ENCODE peak calls at places on chromosomes 5 and 9, in four cellular contexts. X is left ventricle myocardium inferior, T is brain microvascular endothelial cell, C is psoas muscle. O is an unnamed sample.
A peak's percentile ranks its signal among the peaks of the same experiment; 100 is the strongest.

GRCh38 chr5:77852068-77852513 is 76.0 kb upstream of the TBCA start:
- DNase-seq in X (no peak), T (no peak), C (no peak), O (no peak)

GRCh38 chr5:98497391-98497790 is 276.1 kb upstream of the RGMB start:
- DNase-seq in X (no peak), T (no peak), C (no peak), O (no peak)

GRCh38 chr9:84174486-84174885 is 166.1 kb downstream of the SLC28A3 start:
- DNase-seq in X (no peak), T (no peak), C (no peak), O (no peak)

GRCh38 chr5:179304466-179304865 is 40.8 kb downstream of the ADAMTS2 start:
- DNase-seq in X (no peak), T (peak; percentile 71), C (no peak), O (peak; percentile 90)

GRCh38 chr5:76312783-76313182 is 90.3 kb upstream of the IQGAP2 start:
- DNase-seq in X (no peak), T (no peak), C (no peak), O (no peak)

GRCh38 chr9:3240651-3241268 is 285.0 kb downstream of the RFX3 start:
- DNase-seq in X (peak; percentile 26), T (peak; percentile 61), C (peak; percentile 50), O (peak; percentile 45)

GRCh38 chr9:130232899-130233586 is 32.5 kb upstream of the HMCN2 start:
- DNase-seq in X (no peak), T (no peak), C (no peak), O (no peak)

GRCh38 chr5:115627295-115627825 is 1.5 kb upstream of the TMED7 start:
- DNase-seq in X (no peak), T (peak; percentile 28), C (no peak), O (no peak)

GRCh38 chr9:21348430-21348829 is 2.3 kb downstream of the IFNA6 start:
- DNase-seq in X (no peak), T (no peak), C (no peak), O (no peak)

GRCh38 chr9:110531776-110532175 is 47.8 kb downstream of the SVEP1 start:
- DNase-seq in X (no peak), T (no peak), C (no peak), O (peak; percentile 75)

GRCh38 chr9:74503219-74503618 is 6.1 kb downstream of the RORB start:
- DNase-seq in X (no peak), T (no peak), C (no peak), O (no peak)

GRCh38 chr5:169742773-169743296 is 105.8 kb downstream of the DOCK2 start:
- DNase-seq in X (no peak), T (peak; percentile 75), C (no peak), O (peak; percentile 90)

GRCh38 chr9:124869986-124870560 is 8.1 kb downstream of the ARPC5L start:
- DNase-seq in X (no peak), T (peak; percentile 19), C (peak; percentile 50), O (peak; percentile 79)

GRCh38 chr5:54556136-54556535 is 38.6 kb downstream of the SNX18 start:
- DNase-seq in X (no peak), T (no peak), C (no peak), O (peak; percentile 7)

GRCh38 chr5:56840597-56840996 is 25.2 kb downstream of the MAP3K1 start:
- DNase-seq in X (no peak), T (no peak), C (no peak), O (no peak)

GRCh38 chr5:71938886-71939285 is 168.4 kb upstream of the MAP1B start:
- DNase-seq in X (no peak), T (no peak), C (no peak), O (no peak)

GRCh38 chr5:76819851-76820280 is 1.0 kb downstream of the F2RL1 start:
- DNase-seq in X (peak; percentile 18), T (no peak), C (no peak), O (no peak)

GRCh38 chr5:131379723-131380122 is 115.9 kb downstream of the CDC42SE2 start:
- DNase-seq in X (no peak), T (peak; percentile 82), C (no peak), O (no peak)

GRCh38 chr5:147669113-147669869 is 113.2 kb downstream of the JAKMIP2 start:
- DNase-seq in X (no peak), T (no peak), C (no peak), O (no peak)

GRCh38 chr5:104345513-104345823 is 782.9 kb upstream of the NUDT12 start:
- DNase-seq in X (no peak), T (no peak), C (no peak), O (no peak)

GRCh38 chr9:85522459-85523092 is 219.2 kb downstream of the AGTPBP1 start:
- DNase-seq in X (peak; percentile 56), T (peak; percentile 43), C (peak; percentile 45), O (peak; percentile 60)

GRCh38 chr5:79963261-79963977 is 27.6 kb downstream of the MTX3 start:
- DNase-seq in X (no peak), T (no peak), C (no peak), O (no peak)

GRCh38 chr9:82354260-82354659 is 365.7 kb downstream of the SPATA31D1 start:
- DNase-seq in X (no peak), T (peak; percentile 87), C (no peak), O (peak; percentile 89)

GRCh38 chr9:136840877-136841645 is 1.2 kb upstream of the AJM1 start:
- DNase-seq in X (no peak), T (no peak), C (no peak), O (peak; percentile 81)

GRCh38 chr9:98129451-98129881 is 10.4 kb upstream of the TRIM14 start:
- DNase-seq in X (no peak), T (peak; percentile 20), C (no peak), O (no peak)

GRCh38 chr9:28064241-28064640 is 491.0 kb upstream of the C9orf72 start:
- DNase-seq in X (no peak), T (no peak), C (no peak), O (no peak)

GRCh38 chr5:151239237-151239861 is 13.6 kb upstream of the GM2A start:
- DNase-seq in X (peak; percentile 82), T (peak; percentile 61), C (peak; percentile 82), O (peak; percentile 94)

GRCh38 chr5:149796025-149796424 is 65.9 kb downstream of the PPARGC1B start:
- DNase-seq in X (no peak), T (no peak), C (no peak), O (no peak)

GRCh38 chr5:32379421-32379820 is 65.1 kb downstream of the ZFR start:
- DNase-seq in X (no peak), T (no peak), C (no peak), O (no peak)

GRCh38 chr5:68954618-68954910 is 139.2 kb upstream of the SLC30A5 start:
- DNase-seq in X (no peak), T (no peak), C (no peak), O (no peak)

GRCh38 chr5:110590187-110590586 is 136.3 kb downstream of the TMEM232 start:
- DNase-seq in X (no peak), T (peak; percentile 11), C (no peak), O (peak; percentile 17)

GRCh38 chr5:100505984-100506670 is 29.0 kb upstream of the FAM174A start:
- DNase-seq in X (no peak), T (peak; percentile 63), C (no peak), O (peak; percentile 39)
- TF ChIP-seq CTCF in X (no peak), T (peak; percentile 35), C (no peak), O (no peak)

DNA sequence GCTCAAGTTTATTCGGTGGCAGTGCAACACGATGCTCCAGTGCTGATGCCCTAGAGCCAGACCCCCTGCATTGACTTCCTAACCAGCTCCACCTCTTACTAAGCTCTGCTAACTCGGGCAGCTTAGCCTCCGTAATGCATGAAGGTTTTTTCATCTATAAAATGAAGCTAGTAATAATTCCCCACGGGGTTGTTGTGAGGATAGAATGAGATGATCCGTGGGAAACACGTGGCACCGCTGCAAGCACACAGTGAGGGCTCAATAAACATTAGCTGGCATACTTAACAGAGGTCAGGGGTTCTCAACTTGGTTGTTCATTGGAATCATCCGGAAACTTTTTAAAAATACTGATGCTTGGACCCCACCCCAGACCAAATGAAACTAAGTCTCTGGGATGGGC is 6.8 kb downstream of the ENC1 start:
- DNase-seq in X (no peak), T (no peak), C (no peak), O (no peak)
- H3K4me3 ChIP-seq in X (no peak overlapping the region), T (no peak overlapping the region), C (no peak overlapping the region), O (no peak overlapping the region)

GRCh38 chr9:126564128-126564527 is 49.6 kb upstream of the LMX1B start:
- DNase-seq in X (no peak), T (no peak), C (no peak), O (no peak)

GRCh38 chr9:126565336-126566128 is 48.2 kb upstream of the LMX1B start:
- DNase-seq in X (no peak), T (no peak), C (no peak), O (no peak)

GRCh38 chr9:126563556-126563955 is 50.2 kb upstream of the LMX1B start:
- DNase-seq in X (no peak), T (no peak), C (no peak), O (no peak)

GRCh38 chr9:126561582-126561981 is 52.1 kb upstream of the LMX1B start:
- DNase-seq in X (no peak), T (no peak), C (no peak), O (no peak)

DNA sequence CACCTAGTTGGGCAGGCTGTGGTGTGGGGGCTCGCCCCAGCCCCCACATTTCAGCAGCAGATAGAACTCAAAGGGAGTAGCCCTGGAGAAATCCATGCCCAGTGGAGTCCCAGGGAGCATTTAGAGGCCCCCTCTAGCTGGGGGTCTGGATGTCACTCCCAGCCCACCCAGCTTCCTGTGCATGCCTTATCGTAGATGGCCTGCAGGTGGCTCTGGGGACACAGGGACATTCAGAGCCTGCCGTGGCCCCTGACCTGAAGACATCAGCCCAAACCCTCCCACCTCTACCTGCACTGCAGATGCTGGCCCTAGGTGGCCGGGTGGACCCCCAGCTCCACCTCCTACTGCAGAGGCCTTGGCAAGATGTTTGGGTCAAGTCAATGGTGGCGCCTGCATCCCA is 49.0 kb upstream of the LMX1B start:
- DNase-seq in X (no peak), T (no peak), C (no peak), O (no peak)
- TF ChIP-seq CTCF in X (no peak), T (peak; percentile 36), C (no peak), O (no peak)

GRCh38 chr5:60521379-60522298 is 178.3 kb downstream of the DEPDC1B start:
- DNase-seq in X (no peak), T (no peak), C (no peak), O (no peak)

GRCh38 chr5:60522299-60522915 is 177.6 kb downstream of the DEPDC1B start:
- DNase-seq in X (no peak), T (peak; percentile 80), C (no peak), O (peak; percentile 19)

GRCh38 chr5:60517850-60518249 is 182.1 kb downstream of the DEPDC1B start:
- DNase-seq in X (no peak), T (no peak), C (no peak), O (no peak)

GRCh38 chr5:60519372-60519771 is 180.6 kb downstream of the DEPDC1B start:
- DNase-seq in X (no peak), T (no peak), C (no peak), O (no peak)

DNA sequence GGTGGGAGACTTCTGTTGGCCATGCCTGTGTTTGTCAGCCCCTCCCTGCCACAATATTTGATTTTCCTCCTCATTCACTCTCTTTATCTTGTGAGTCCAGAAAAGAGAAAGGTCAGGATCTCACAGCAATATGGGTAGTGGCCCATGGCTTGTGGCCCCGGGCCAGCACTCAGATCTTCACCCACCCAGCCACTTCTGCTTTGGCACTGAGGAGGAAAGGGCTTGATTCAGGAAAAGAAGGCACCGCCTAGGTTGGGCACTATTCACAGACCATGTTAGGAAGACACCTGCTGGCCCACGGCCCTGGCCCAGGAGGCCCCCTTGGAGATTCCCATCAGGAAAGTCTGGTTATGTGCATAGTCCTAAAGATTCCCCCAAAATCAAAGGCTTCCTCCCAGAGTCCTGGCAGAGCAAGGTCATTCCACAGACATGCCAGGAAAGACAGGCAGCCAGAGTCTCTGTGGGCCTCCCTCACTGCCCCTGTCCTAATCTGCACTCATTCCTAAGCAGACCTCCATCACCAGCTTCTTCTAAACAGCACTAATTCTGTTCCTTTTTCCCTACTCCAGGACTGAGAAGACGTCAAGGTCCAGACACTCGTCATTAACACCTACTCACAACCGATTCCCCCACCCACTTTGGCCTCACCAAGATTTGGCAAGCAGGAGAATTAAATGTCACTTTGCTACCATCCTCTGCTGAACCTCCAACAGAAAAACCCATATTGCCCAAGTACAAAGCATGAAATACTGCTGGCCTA is 179.3 kb downstream of the DEPDC1B start:
- DNase-seq in X (peak; percentile 18), T (no peak), C (peak; percentile 18), O (no peak)
- H3K4me3 ChIP-seq in X (no peak overlapping the region), T (no peak overlapping the region), C (no peak overlapping the region), O (no peak overlapping the region)

O was measured in foreskin fibroblast.